ENCODE peak calls at places on chromosomes 12 and 14, in ten cellular contexts. One of them, this sample, is unnamed.
A peak's percentile ranks its signal among the peaks of the same experiment; 100 is the strongest.

GRCh38 chr12:114335607-114336006 is 70.3 kb downstream of the TBX5 start:
- DNase-seq in cardiac muscle cell: no peak
- DNase-seq in neuronal stem cell: no peak
- DNase-seq in tibial nerve: no peak
- DNase-seq in psoas muscle: no peak
- DNase-seq in iPS DF 6.9: no peak
- DNase-seq in left ventricle myocardium inferior: no peak
- DNase-seq in PC-9: no peak
- DNase-seq in A549: no peak
- DNase-seq in osteoblast: no peak
- DNase-seq in this sample: no peak

GRCh38 chr12:26940820-26941219 is 2.5 kb downstream of the FGFR1OP2 start:
- DNase-seq in iPS DF 6.9: no peak
- DNase-seq in neuronal stem cell: no peak
- DNase-seq in tibial nerve: no peak
- DNase-seq in left ventricle myocardium inferior: no peak
- DNase-seq in osteoblast: peak; percentile 47
- DNase-seq in psoas muscle: no peak
- DNase-seq in PC-9: no peak
- DNase-seq in cardiac muscle cell: peak; percentile 55
- DNase-seq in A549: no peak
- DNase-seq in this sample: no peak

GRCh38 chr12:8668441-8668840 is 5.8 kb upstream of the MFAP5 start:
- DNase-seq in tibial nerve: no peak
- DNase-seq in A549: no peak
- DNase-seq in neuronal stem cell: no peak
- DNase-seq in PC-9: no peak
- DNase-seq in osteoblast: no peak
- DNase-seq in left ventricle myocardium inferior: no peak
- DNase-seq in cardiac muscle cell: no peak
- DNase-seq in psoas muscle: no peak
- DNase-seq in iPS DF 6.9: no peak
- DNase-seq in this sample: no peak

GRCh38 chr12:109727039-109727723 is 13.6 kb downstream of the FAM222A start:
- DNase-seq in cardiac muscle cell: no peak
- DNase-seq in A549: no peak
- DNase-seq in PC-9: no peak
- DNase-seq in osteoblast: peak; percentile 77
- DNase-seq in left ventricle myocardium inferior: peak; percentile 25
- DNase-seq in psoas muscle: peak; percentile 41
- DNase-seq in iPS DF 6.9: no peak
- DNase-seq in tibial nerve: peak; percentile 35
- DNase-seq in neuronal stem cell: no peak
- DNase-seq in this sample: no peak

GRCh38 chr14:33950320-33951182 is at the start of gene EGLN3:
- DNase-seq in cardiac muscle cell: peak; percentile 85
- DNase-seq in left ventricle myocardium inferior: peak; percentile 92
- DNase-seq in tibial nerve: peak; percentile 58
- DNase-seq in psoas muscle: peak; percentile 94
- DNase-seq in PC-9: peak; percentile 90
- DNase-seq in A549: peak; percentile 83
- DNase-seq in neuronal stem cell: peak; percentile 86
- DNase-seq in osteoblast: peak; percentile 89
- DNase-seq in iPS DF 6.9: peak; percentile 68
- DNase-seq in this sample: peak; percentile 94

GRCh38 chr14:87898301-87898700 is 94.7 kb downstream of the GALC start:
- DNase-seq in tibial nerve: no peak
- DNase-seq in osteoblast: no peak
- DNase-seq in psoas muscle: no peak
- DNase-seq in left ventricle myocardium inferior: no peak
- DNase-seq in PC-9: no peak
- DNase-seq in neuronal stem cell: no peak
- DNase-seq in cardiac muscle cell: no peak
- DNase-seq in iPS DF 6.9: no peak
- DNase-seq in A549: no peak
- DNase-seq in this sample: no peak

GRCh38 chr14:31205681-31206535 is 1.7 kb downstream of the HECTD1 start:
- DNase-seq in psoas muscle: no peak
- DNase-seq in PC-9: no peak
- DNase-seq in iPS DF 6.9: no peak
- DNase-seq in osteoblast: peak; percentile 74
- DNase-seq in tibial nerve: no peak
- DNase-seq in cardiac muscle cell: peak; percentile 68
- DNase-seq in neuronal stem cell: no peak
- DNase-seq in A549: peak; percentile 40
- DNase-seq in left ventricle myocardium inferior: no peak
- DNase-seq in this sample: no peak

GRCh38 chr12:79988368-79988767 is 53.5 kb upstream of the PPP1R12A start:
- DNase-seq in tibial nerve: no peak
- DNase-seq in psoas muscle: no peak
- DNase-seq in osteoblast: peak; percentile 78
- DNase-seq in neuronal stem cell: no peak
- DNase-seq in left ventricle myocardium inferior: no peak
- DNase-seq in A549: no peak
- DNase-seq in iPS DF 6.9: no peak
- DNase-seq in PC-9: no peak
- DNase-seq in cardiac muscle cell: peak; percentile 13
- DNase-seq in this sample: no peak

GRCh38 chr12:108596854-108597558 is 878 bp downstream of the TMEM119 start:
- DNase-seq in neuronal stem cell: no peak
- DNase-seq in cardiac muscle cell: no peak
- DNase-seq in PC-9: no peak
- DNase-seq in osteoblast: peak; percentile 54
- DNase-seq in iPS DF 6.9: no peak
- DNase-seq in psoas muscle: no peak
- DNase-seq in left ventricle myocardium inferior: no peak
- DNase-seq in tibial nerve: no peak
- DNase-seq in A549: no peak
- DNase-seq in this sample: no peak

GRCh38 chr12:108599541-108599940 is 1.7 kb upstream of the TMEM119 start:
- DNase-seq in psoas muscle: no peak
- DNase-seq in osteoblast: peak; percentile 55
- DNase-seq in left ventricle myocardium inferior: no peak
- DNase-seq in A549: no peak
- DNase-seq in PC-9: no peak
- DNase-seq in tibial nerve: no peak
- DNase-seq in neuronal stem cell: no peak
- DNase-seq in cardiac muscle cell: no peak
- DNase-seq in iPS DF 6.9: no peak
- DNase-seq in this sample: no peak

GRCh38 chr12:108598553-108599250 is 818 bp upstream of the TMEM119 start:
- DNase-seq in cardiac muscle cell: no peak
- DNase-seq in iPS DF 6.9: no peak
- DNase-seq in psoas muscle: no peak
- DNase-seq in left ventricle myocardium inferior: no peak
- DNase-seq in PC-9: no peak
- DNase-seq in tibial nerve: no peak
- DNase-seq in osteoblast: no peak
- DNase-seq in neuronal stem cell: no peak
- DNase-seq in A549: no peak
- DNase-seq in this sample: no peak

GRCh38 chr12:108595711-108596647 is 1.9 kb downstream of the TMEM119 start:
- DNase-seq in tibial nerve: no peak
- DNase-seq in psoas muscle: no peak
- DNase-seq in left ventricle myocardium inferior: no peak
- DNase-seq in osteoblast: no peak
- DNase-seq in neuronal stem cell: no peak
- DNase-seq in A549: no peak
- DNase-seq in iPS DF 6.9: no peak
- DNase-seq in PC-9: no peak
- DNase-seq in cardiac muscle cell: no peak
- DNase-seq in this sample: no peak

DNA sequence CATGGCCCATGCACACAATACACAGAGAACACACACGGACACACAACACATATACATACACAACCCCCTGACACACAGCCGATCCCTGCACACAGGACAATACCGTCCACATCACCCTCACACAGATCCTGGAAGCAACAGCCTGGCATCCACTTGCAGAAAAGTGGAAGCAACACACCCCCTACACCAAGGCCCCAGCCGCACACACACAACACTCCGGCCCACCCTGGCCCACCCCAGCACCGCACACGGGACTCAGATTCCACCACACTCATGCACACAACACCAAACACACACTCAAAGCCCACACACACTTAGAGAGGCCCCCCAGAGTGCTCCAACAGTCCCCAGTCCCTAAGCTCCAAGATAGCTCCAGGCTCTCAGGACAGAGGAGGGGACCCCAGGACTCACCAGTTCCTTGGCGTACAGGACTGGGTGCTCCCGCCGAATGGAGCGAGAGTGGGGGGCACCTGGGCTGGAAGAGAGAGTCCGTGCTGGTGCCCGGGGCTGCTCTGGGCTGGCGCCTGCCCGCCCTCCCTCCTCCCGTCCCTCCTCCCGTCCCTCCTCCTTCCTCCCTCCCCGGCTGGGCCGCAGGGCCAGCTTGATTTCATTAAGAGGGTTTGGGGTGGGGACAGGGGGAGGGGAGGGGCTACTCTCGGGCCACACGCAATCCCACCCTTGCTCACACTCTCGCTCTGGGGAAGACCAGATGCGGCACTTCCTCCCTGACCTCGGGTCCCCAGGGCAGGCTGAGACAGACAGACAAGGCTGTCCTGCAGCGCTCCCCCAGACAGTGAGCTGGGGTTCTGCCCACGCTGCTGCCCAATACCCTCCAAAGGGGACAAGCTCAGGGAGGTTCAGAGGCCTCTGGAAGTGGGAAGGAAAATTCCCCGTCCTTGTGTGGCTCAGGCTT is at the start of gene TMEM119:
- DNase-seq in cardiac muscle cell: peak; percentile 71
- DNase-seq in neuronal stem cell: no peak
- DNase-seq in osteoblast: peak; percentile 95
- DNase-seq in iPS DF 6.9: no peak
- DNase-seq in psoas muscle: peak; percentile 69
- DNase-seq in tibial nerve: no peak
- DNase-seq in A549: no peak
- DNase-seq in left ventricle myocardium inferior: peak; percentile 39
- DNase-seq in PC-9: no peak
- DNase-seq in this sample: no peak
- H3K27ac ChIP-seq in cardiac muscle cell: no peak within 1 kb of the TSS
- H3K27ac ChIP-seq in neuronal stem cell: no peak within 1 kb of the TSS
- H3K27ac ChIP-seq in osteoblast: peak within 1 kb of the TSS; percentile 56
- H3K27ac ChIP-seq in iPS DF 6.9: no peak within 1 kb of the TSS
- H3K27ac ChIP-seq in psoas muscle: no peak within 1 kb of the TSS
- H3K27ac ChIP-seq in tibial nerve: peak within 1 kb of the TSS; percentile 26
- H3K27ac ChIP-seq in A549: no peak within 1 kb of the TSS
- H3K27ac ChIP-seq in left ventricle myocardium inferior: no peak within 1 kb of the TSS
- H3K27ac ChIP-seq in PC-9: no peak within 1 kb of the TSS
- H3K27ac ChIP-seq in this sample: no peak within 1 kb of the TSS

DNA sequence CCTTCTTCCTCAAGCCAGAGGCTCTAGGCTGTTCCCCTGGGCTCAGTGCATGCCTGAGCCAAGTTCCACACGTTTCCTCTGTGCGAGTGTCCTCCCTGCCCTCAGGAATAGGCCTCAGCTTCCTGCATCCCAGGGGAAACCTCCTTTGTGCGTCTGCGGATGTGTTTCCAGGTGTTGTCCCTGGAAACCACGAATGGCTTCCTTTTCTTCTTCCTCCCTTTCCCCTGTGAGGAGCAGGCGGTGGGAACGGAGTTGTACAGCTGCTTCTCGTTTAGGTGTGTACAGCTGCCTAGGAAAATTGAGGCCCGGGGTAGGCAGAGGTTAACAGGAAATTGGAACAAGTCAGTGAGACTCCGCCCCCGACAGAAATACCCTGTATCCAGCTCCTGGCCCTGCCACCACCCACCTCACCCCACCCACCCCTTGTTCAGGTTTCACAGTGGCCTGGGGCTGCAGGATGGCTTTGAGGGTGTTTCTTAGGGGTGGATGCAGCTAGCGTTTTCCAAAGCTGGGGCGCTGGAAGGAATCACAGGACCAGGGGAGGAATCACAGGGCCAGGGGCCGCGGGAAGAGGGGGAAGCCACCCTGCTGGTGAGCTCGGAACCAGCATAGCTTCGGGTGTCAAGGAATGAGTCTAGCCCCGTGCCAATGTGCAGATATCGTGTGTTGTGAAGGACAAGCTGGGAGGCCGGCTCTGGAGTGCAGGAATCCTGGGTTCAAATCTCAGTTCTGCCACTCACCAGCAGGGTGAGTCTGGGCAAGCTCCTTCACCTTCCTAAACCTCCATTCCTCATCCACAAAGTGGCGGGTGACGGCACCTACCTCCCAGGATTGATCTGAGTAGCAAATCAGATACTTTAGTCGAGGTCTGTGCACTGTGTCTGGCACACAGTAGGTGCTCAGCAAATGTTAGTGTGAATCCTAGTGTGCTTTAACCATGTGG is 53.8 kb upstream of the RIN3 start:
- DNase-seq in A549: no peak
- DNase-seq in iPS DF 6.9: no peak
- DNase-seq in osteoblast: peak; percentile 43
- DNase-seq in psoas muscle: no peak
- DNase-seq in PC-9: no peak
- DNase-seq in tibial nerve: no peak
- DNase-seq in left ventricle myocardium inferior: peak; percentile 42
- DNase-seq in cardiac muscle cell: peak; percentile 43
- DNase-seq in neuronal stem cell: no peak
- DNase-seq in this sample: no peak
- H3K4me3 ChIP-seq in A549: no peak overlapping the region
- H3K4me3 ChIP-seq in iPS DF 6.9: no peak overlapping the region
- H3K4me3 ChIP-seq in osteoblast: no peak overlapping the region
- H3K4me3 ChIP-seq in psoas muscle: peak overlapping the region; percentile 18
- H3K4me3 ChIP-seq in PC-9: no peak overlapping the region
- H3K4me3 ChIP-seq in tibial nerve: no peak overlapping the region
- H3K4me3 ChIP-seq in left ventricle myocardium inferior: peak overlapping the region; percentile 54
- H3K4me3 ChIP-seq in cardiac muscle cell: no peak overlapping the region
- H3K4me3 ChIP-seq in neuronal stem cell: no peak overlapping the region
- H3K4me3 ChIP-seq in this sample: no peak overlapping the region

DNA sequence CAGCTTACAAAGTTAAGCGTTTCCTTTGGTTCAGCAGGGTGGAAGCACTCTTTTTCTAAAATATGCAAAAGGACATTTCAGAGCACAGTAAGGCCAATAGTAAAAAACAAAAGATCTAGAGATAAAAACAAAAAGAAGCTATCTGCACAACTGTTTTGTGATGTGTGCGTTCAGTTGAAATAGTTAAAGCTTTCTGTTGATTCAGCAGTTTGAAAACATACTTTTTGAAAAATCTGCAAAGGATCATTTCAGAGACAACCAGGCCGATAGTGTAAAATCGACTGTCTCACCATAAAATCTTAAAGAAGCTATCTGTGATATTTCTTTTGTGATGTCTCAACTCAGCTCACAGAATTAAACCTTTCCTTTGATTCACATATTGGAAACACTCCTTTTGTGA is 300.0 kb upstream of the ALG10B start:
- DNase-seq in A549: no peak
- DNase-seq in left ventricle myocardium inferior: no peak
- DNase-seq in tibial nerve: no peak
- DNase-seq in osteoblast: no peak
- DNase-seq in psoas muscle: no peak
- DNase-seq in cardiac muscle cell: no peak
- DNase-seq in PC-9: no peak
- DNase-seq in iPS DF 6.9: no peak
- DNase-seq in neuronal stem cell: no peak
- DNase-seq in this sample: no peak
- H3K9me3 ChIP-seq in A549: peaks cover 12% of the 10 kb centered on the region
- H3K9me3 ChIP-seq in left ventricle myocardium inferior: peaks cover 99% of the 10 kb centered on the region
- H3K9me3 ChIP-seq in tibial nerve: peaks cover 69% of the 10 kb centered on the region
- H3K9me3 ChIP-seq in osteoblast: peaks cover 3% of the 10 kb centered on the region
- H3K9me3 ChIP-seq in psoas muscle: peaks cover 40% of the 10 kb centered on the region
- H3K9me3 ChIP-seq in cardiac muscle cell: peaks cover 5% of the 10 kb centered on the region
- H3K9me3 ChIP-seq in PC-9: peaks cover 20% of the 10 kb centered on the region
- H3K9me3 ChIP-seq in iPS DF 6.9: no peaks in the 10 kb centered on the region
- H3K9me3 ChIP-seq in neuronal stem cell: no peaks in the 10 kb centered on the region
- H3K9me3 ChIP-seq in this sample: peaks cover 14% of the 10 kb centered on the region

GRCh38 chr12:52442600-52443061 is 8.5 kb upstream of the KRT75 start:
- DNase-seq in osteoblast: peak; percentile 94
- DNase-seq in PC-9: peak; percentile 82
- DNase-seq in cardiac muscle cell: peak; percentile 97
- DNase-seq in psoas muscle: no peak
- DNase-seq in A549: peak; percentile 77
- DNase-seq in tibial nerve: no peak
- DNase-seq in neuronal stem cell: no peak
- DNase-seq in iPS DF 6.9: peak; percentile 11
- DNase-seq in left ventricle myocardium inferior: no peak
- DNase-seq in this sample: no peak
- H3K27ac ChIP-seq in osteoblast: peak overlapping the region; percentile 84
- H3K27ac ChIP-seq in PC-9: peak overlapping the region; percentile 97
- H3K27ac ChIP-seq in cardiac muscle cell: no peak overlapping the region
- H3K27ac ChIP-seq in psoas muscle: no peak overlapping the region
- H3K27ac ChIP-seq in A549: peak overlapping the region; percentile 56
- H3K27ac ChIP-seq in tibial nerve: no peak overlapping the region
- H3K27ac ChIP-seq in neuronal stem cell: peak overlapping the region; percentile 21
- H3K27ac ChIP-seq in iPS DF 6.9: no peak overlapping the region
- H3K27ac ChIP-seq in left ventricle myocardium inferior: no peak overlapping the region
- H3K27ac ChIP-seq in this sample: no peak overlapping the region

This sample was measured in ascending aorta.